ENCODE peak calls at places on chromosomes 13 and 19, in eight cellular contexts. Z is anterior cingulate cortex; X is suprapubic skin; B is GM03348; Y is activated CD8-positive, alpha-beta memory T cell treated with anti-CD3 and anti-CD28 coated beads, Interleukin-2, amount 50 U/mL, for 48 hours; L is activated naive CD4-positive, alpha-beta T cell treated with anti-CD3 and anti-CD28 coated beads for 36 hours; W is AG04449; P is lung. F is an unnamed sample.

GRCh38 chr13:21871919-21872318 is 201.0 kb downstream of the FGF9 start:
- DNase-seq in Z (no peak), X (no peak), B (no peak), Y (no peak), L (no peak), W (no peak), P (peak), F (no peak)

GRCh38 chr19:46353730-46354528 is 7.0 kb downstream of the PPP5C start:
- DNase-seq in Z (no peak), X (no peak), B (no peak), Y (no peak), L (no peak), W (no peak), P (no peak), F (no peak)

GRCh38 chr19:9786342-9786741 is 17.8 kb upstream of the ZNF846 start:
- DNase-seq in Z (no peak), X (peak), B (no peak), Y (no peak), L (no peak), W (no peak), P (peak), F (no peak)

GRCh38 chr19:38735257-38735686 is 9.0 kb downstream of the CAPN12 start:
- DNase-seq in Z (no peak), X (no peak), B (no peak), Y (peak), L (no peak), W (no peak), P (no peak), F (peak)

GRCh38 chr13:80242728-80243427 is 98.0 kb downstream of the SPRY2 start:
- DNase-seq in Z (no peak), X (no peak), B (no peak), Y (no peak), L (no peak), W (no peak), P (no peak), F (no peak)

GRCh38 chr19:54430306-54431254 is 15.3 kb downstream of the TTYH1 start:
- DNase-seq in Z (peak), X (peak), B (peak), Y (peak), L (peak), W (no peak), P (no peak), F (no peak)

GRCh38 chr13:48773531-48774275 is 120.0 kb downstream of the CYSLTR2 start:
- DNase-seq in Z (no peak), X (no peak), B (no peak), Y (no peak), L (no peak), W (no peak), P (no peak), F (no peak)

GRCh38 chr19:34269489-34269888 is 15.1 kb downstream of the GARRE1 start:
- DNase-seq in Z (no peak), X (no peak), B (no peak), Y (no peak), L (no peak), W (no peak), P (no peak), F (no peak)

GRCh38 chr19:41795031-41795461 is 1.3 kb upstream of the CEACAM3 start:
- DNase-seq in Z (peak), X (no peak), B (peak), Y (peak), L (peak), W (no peak), P (peak), F (no peak)

GRCh38 chr13:44219808-44220544 is 153.6 kb upstream of the SERP2 start:
- DNase-seq in Z (no peak), X (no peak), B (no peak), Y (no peak), L (no peak), W (no peak), P (no peak), F (no peak)

GRCh38 chr13:68368922-68369321 is 1138.8 kb upstream of the PCDH9 start:
- DNase-seq in Z (no peak), X (no peak), B (no peak), Y (no peak), L (no peak), W (no peak), P (no peak), F (no peak)

GRCh38 chr13:93017493-93018112 is 209.0 kb upstream of the GPC6 start:
- DNase-seq in Z (no peak), X (no peak), B (no peak), Y (no peak), L (no peak), W (no peak), P (no peak), F (no peak)